ENCODE peak calls at places on chromosomes 7 and 10, in four cellular contexts. N, W, C and A are unnamed samples.

GRCh38 chr10:4151466-4151865 is 366.5 kb upstream of the KLF6 start:
- DNase-seq in N (no peak), W (peak), C (no peak), A (no peak)

GRCh38 chr7:41045556-41046123 is 657.2 kb downstream of the INHBA start:
- DNase-seq in N (no peak), W (peak), C (no peak), A (no peak)

GRCh38 chr7:66282594-66282935 is 77.4 kb downstream of the TPST1 start:
- DNase-seq in N (no peak), W (no peak), C (no peak), A (no peak)

GRCh38 chr7:157528785-157529341 is 192.1 kb downstream of the DNAJB6 start:
- DNase-seq in N (no peak), W (peak), C (no peak), A (no peak)

GRCh38 chr10:49526624-49527023 is 12.3 kb downstream of the ERCC6 start:
- DNase-seq in N (no peak), W (no peak), C (peak), A (no peak)

GRCh38 chr7:90222811-90223725 is 11.5 kb downstream of the STEAP2 start:
- DNase-seq in N (no peak), W (no peak), C (no peak), A (no peak)

GRCh38 chr10:34826221-34826620 is 11.1 kb upstream of the PARD3 start:
- DNase-seq in N (no peak), W (peak), C (no peak), A (no peak)

GRCh38 chr7:135247746-135248471 is 14.3 kb downstream of the STRA8 start:
- DNase-seq in N (peak), W (peak), C (no peak), A (no peak)

GRCh38 chr10:114855776-114856543 is 34.4 kb downstream of the FHIP2A start:
- DNase-seq in N (no peak), W (no peak), C (no peak), A (no peak)

GRCh38 chr7:77569514-77570232 is 32.6 kb downstream of the PTPN12 start:
- DNase-seq in N (no peak), W (no peak), C (no peak), A (no peak)

GRCh38 chr10:68154211-68154497 is 44.9 kb downstream of the MYPN start:
- DNase-seq in N (no peak), W (peak), C (no peak), A (peak)

GRCh38 chr7:102874166-102874829 is 38.5 kb upstream of the LRRC17 start:
- DNase-seq in N (no peak), W (no peak), C (peak), A (no peak)

GRCh38 chr10:122239578-122240257 is 31.4 kb upstream of the BTBD16 start:
- DNase-seq in N (no peak), W (no peak), C (no peak), A (no peak)